ENCODE peak calls at places on chromosomes 16 and 17, in five cellular contexts. One of them, this sample, is unnamed.

GRCh38 chr16:57187508-57187854 is 1.4 kb downstream of the RSPRY1 start:
- DNase-seq in testis: peak; percentile 46
- DNase-seq in IMR-90: no peak
- DNase-seq in transverse colon: no peak
- DNase-seq in esophagus squamous epithelium: no peak
- DNase-seq in this sample: no peak

GRCh38 chr17:42111901-42112551 is 488 bp downstream of the DHX58 start:
- DNase-seq in testis: peak; percentile 46
- DNase-seq in IMR-90: peak; percentile 17
- DNase-seq in transverse colon: peak; percentile 57
- DNase-seq in esophagus squamous epithelium: no peak
- DNase-seq in this sample: no peak

GRCh38 chr16:985237-985636 is 3.7 kb downstream of the SOX8 start:
- DNase-seq in testis: no peak
- DNase-seq in IMR-90: no peak
- DNase-seq in transverse colon: no peak
- DNase-seq in esophagus squamous epithelium: no peak
- DNase-seq in this sample: no peak

GRCh38 chr17:10842658-10843057 is 4.8 kb upstream of the PIRT start:
- DNase-seq in testis: no peak
- DNase-seq in IMR-90: no peak
- DNase-seq in transverse colon: no peak
- DNase-seq in esophagus squamous epithelium: no peak
- DNase-seq in this sample: no peak

GRCh38 chr17:42233994-42234393 is 39.7 kb upstream of the GHDC start:
- DNase-seq in testis: no peak
- DNase-seq in IMR-90: no peak
- DNase-seq in transverse colon: no peak
- DNase-seq in esophagus squamous epithelium: no peak
- DNase-seq in this sample: no peak

GRCh38 chr17:46722662-46723285 is 95.7 kb downstream of the WNT3 start:
- DNase-seq in testis: no peak
- DNase-seq in IMR-90: peak; percentile 49
- DNase-seq in transverse colon: no peak
- DNase-seq in esophagus squamous epithelium: no peak
- DNase-seq in this sample: no peak

GRCh38 chr16:79528281-79528680 is 72.3 kb downstream of the MAF start:
- DNase-seq in testis: no peak
- DNase-seq in IMR-90: no peak
- DNase-seq in transverse colon: no peak
- DNase-seq in esophagus squamous epithelium: no peak
- DNase-seq in this sample: no peak

GRCh38 chr17:40432864-40433528 is 10.3 kb upstream of the IGFBP4 start:
- DNase-seq in testis: no peak
- DNase-seq in IMR-90: peak; percentile 77
- DNase-seq in transverse colon: peak; percentile 43
- DNase-seq in esophagus squamous epithelium: no peak
- DNase-seq in this sample: peak; percentile 59

GRCh38 chr17:12575641-12576040 is 90.0 kb upstream of the MYOCD start:
- DNase-seq in testis: no peak
- DNase-seq in IMR-90: peak; percentile 39
- DNase-seq in transverse colon: no peak
- DNase-seq in esophagus squamous epithelium: no peak
- DNase-seq in this sample: no peak

GRCh38 chr17:72419866-72420774 is 299.3 kb downstream of the SOX9 start:
- DNase-seq in testis: no peak
- DNase-seq in IMR-90: no peak
- DNase-seq in transverse colon: peak; percentile 24
- DNase-seq in esophagus squamous epithelium: no peak
- DNase-seq in this sample: no peak

GRCh38 chr16:85990861-85991301 is 91.9 kb downstream of the IRF8 start:
- DNase-seq in testis: no peak
- DNase-seq in IMR-90: no peak
- DNase-seq in transverse colon: no peak
- DNase-seq in esophagus squamous epithelium: no peak
- DNase-seq in this sample: no peak

GRCh38 chr16:25690563-25691143 is 1.1 kb upstream of the HS3ST4 start:
- DNase-seq in testis: no peak
- DNase-seq in IMR-90: no peak
- DNase-seq in transverse colon: no peak
- DNase-seq in esophagus squamous epithelium: no peak
- DNase-seq in this sample: no peak

GRCh38 chr17:66625321-66625767 is 209.6 kb upstream of the CACNG5 start:
- DNase-seq in testis: no peak
- DNase-seq in IMR-90: peak; percentile 49
- DNase-seq in transverse colon: no peak
- DNase-seq in esophagus squamous epithelium: no peak
- DNase-seq in this sample: no peak

GRCh38 chr17:1002412-1002753 is 5.5 kb downstream of the TIMM22 start:
- DNase-seq in testis: no peak
- DNase-seq in IMR-90: peak; percentile 75
- DNase-seq in transverse colon: no peak
- DNase-seq in esophagus squamous epithelium: no peak
- DNase-seq in this sample: no peak

GRCh38 chr17:73968680-73969079 is 234.8 kb upstream of the RPL38 start:
- DNase-seq in testis: no peak
- DNase-seq in IMR-90: no peak
- DNase-seq in transverse colon: no peak
- DNase-seq in esophagus squamous epithelium: no peak
- DNase-seq in this sample: peak; percentile 14

GRCh38 chr16:84177740-84178070 is 9.2 kb downstream of the TAF1C start:
- DNase-seq in testis: peak; percentile 58
- DNase-seq in IMR-90: peak; percentile 81
- DNase-seq in transverse colon: no peak
- DNase-seq in esophagus squamous epithelium: no peak
- DNase-seq in this sample: no peak

GRCh38 chr17:50271173-50271750 is 3.0 kb upstream of the TMEM92 start:
- DNase-seq in testis: no peak
- DNase-seq in IMR-90: peak; percentile 23
- DNase-seq in transverse colon: no peak
- DNase-seq in esophagus squamous epithelium: no peak
- DNase-seq in this sample: no peak

GRCh38 chr17:82752371-82753200 is 721 bp downstream of the TBCD start:
- DNase-seq in testis: peak; percentile 24
- DNase-seq in IMR-90: no peak
- DNase-seq in transverse colon: peak; percentile 39
- DNase-seq in esophagus squamous epithelium: no peak
- DNase-seq in this sample: no peak

GRCh38 chr16:14672403-14672971 is 21.6 kb downstream of the PLA2G10 start:
- DNase-seq in testis: no peak
- DNase-seq in IMR-90: no peak
- DNase-seq in transverse colon: peak; percentile 39
- DNase-seq in esophagus squamous epithelium: no peak
- DNase-seq in this sample: no peak

GRCh38 chr16:80231888-80232287 is 308.9 kb upstream of the DYNLRB2 start:
- DNase-seq in testis: no peak
- DNase-seq in IMR-90: peak; percentile 94
- DNase-seq in transverse colon: no peak
- DNase-seq in esophagus squamous epithelium: no peak
- DNase-seq in this sample: no peak

GRCh38 chr17:50270430-50271172 is 3.7 kb upstream of the TMEM92 start:
- DNase-seq in testis: peak; percentile 46
- DNase-seq in IMR-90: peak; percentile 81
- DNase-seq in transverse colon: peak; percentile 19
- DNase-seq in esophagus squamous epithelium: no peak
- DNase-seq in this sample: peak; percentile 58

GRCh38 chr17:32111141-32111771 is 31.0 kb upstream of the RHOT1 start:
- DNase-seq in testis: peak; percentile 64
- DNase-seq in IMR-90: peak; percentile 68
- DNase-seq in transverse colon: peak; percentile 33
- DNase-seq in esophagus squamous epithelium: no peak
- DNase-seq in this sample: peak; percentile 52

GRCh38 chr17:42618442-42619150 is 9.1 kb downstream of the TUBG1 start:
- DNase-seq in testis: peak; percentile 74
- DNase-seq in IMR-90: no peak
- DNase-seq in transverse colon: peak; percentile 73
- DNase-seq in esophagus squamous epithelium: no peak
- DNase-seq in this sample: peak; percentile 69

GRCh38 chr16:50067290-50067853 is 1.6 kb downstream of the HEATR3 start:
- DNase-seq in testis: peak; percentile 50
- DNase-seq in IMR-90: peak; percentile 74
- DNase-seq in transverse colon: no peak
- DNase-seq in esophagus squamous epithelium: no peak
- DNase-seq in this sample: peak; percentile 23

GRCh38 chr16:31354394-31355291 is at the start of gene ITGAX:
- DNase-seq in testis: peak; percentile 62
- DNase-seq in IMR-90: peak; percentile 20
- DNase-seq in transverse colon: peak; percentile 52
- DNase-seq in esophagus squamous epithelium: no peak
- DNase-seq in this sample: peak; percentile 80

GRCh38 chr17:76738468-76738850 is 540 bp downstream of the MFSD11 start:
- DNase-seq in testis: no peak
- DNase-seq in IMR-90: no peak
- DNase-seq in transverse colon: no peak
- DNase-seq in esophagus squamous epithelium: no peak
- DNase-seq in this sample: no peak

GRCh38 chr16:70252355-70252988 is 732 bp upstream of the EXOSC6 start:
- DNase-seq in testis: peak; percentile 52
- DNase-seq in IMR-90: peak; percentile 11
- DNase-seq in transverse colon: no peak
- DNase-seq in esophagus squamous epithelium: no peak
- DNase-seq in this sample: no peak

GRCh38 chr17:15279011-15279477 is 13.9 kb upstream of the PMP22 start:
- DNase-seq in testis: no peak
- DNase-seq in IMR-90: peak; percentile 97
- DNase-seq in transverse colon: no peak
- DNase-seq in esophagus squamous epithelium: no peak
- DNase-seq in this sample: no peak

GRCh38 chr17:39553326-39553945 is 54.3 kb downstream of the NEUROD2 start:
- DNase-seq in testis: no peak
- DNase-seq in IMR-90: peak; percentile 60
- DNase-seq in transverse colon: no peak
- DNase-seq in esophagus squamous epithelium: no peak
- DNase-seq in this sample: no peak

DNA sequence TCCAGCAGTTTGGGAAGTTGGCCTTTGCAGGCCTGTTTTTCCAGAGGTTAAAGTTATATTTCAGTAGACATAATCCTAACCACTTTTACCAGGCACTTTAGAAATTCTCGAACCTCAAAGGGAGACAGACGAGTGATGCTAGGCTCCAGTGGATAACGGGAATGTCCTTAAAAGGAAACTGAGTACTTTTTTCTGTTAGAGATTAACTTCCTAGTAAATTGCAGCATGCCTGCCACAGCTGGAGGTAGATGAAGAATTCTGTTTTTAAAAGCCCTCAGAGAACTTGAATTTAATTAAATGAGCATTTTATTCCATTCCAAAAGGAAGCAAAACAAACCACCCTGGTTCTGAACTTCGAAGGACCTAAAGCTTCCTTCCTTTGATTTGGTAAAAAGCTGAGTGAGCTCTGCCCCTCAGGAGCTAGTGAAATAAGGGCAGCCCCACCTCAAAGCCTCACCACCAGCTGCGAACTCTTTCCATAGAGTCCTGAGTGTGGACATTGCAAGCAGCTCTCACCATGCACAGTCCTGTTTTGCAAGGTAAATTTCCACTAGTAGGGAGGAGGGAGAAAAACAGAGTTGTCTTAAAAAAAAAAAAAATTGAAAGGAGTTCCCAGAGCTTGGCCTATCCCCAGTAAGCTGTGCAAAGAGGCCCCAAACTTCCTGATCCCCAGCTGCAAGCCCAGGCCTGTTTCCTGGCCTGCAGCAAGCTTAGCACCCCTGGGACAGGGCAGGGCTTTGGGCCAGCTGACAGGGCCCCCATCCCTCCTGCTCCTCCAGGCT is 11.3 kb downstream of the CHD9NB start:
- DNase-seq in testis: peak; percentile 72
- DNase-seq in IMR-90: peak; percentile 5
- DNase-seq in transverse colon: peak; percentile 33
- DNase-seq in esophagus squamous epithelium: no peak
- DNase-seq in this sample: peak; percentile 84
- H3K27ac ChIP-seq in testis: no peak overlapping the region
- H3K27ac ChIP-seq in IMR-90: peak overlapping the region; percentile 17
- H3K27ac ChIP-seq in transverse colon: peak overlapping the region; percentile 62
- H3K27ac ChIP-seq in esophagus squamous epithelium: peak overlapping the region; percentile 87
- H3K27ac ChIP-seq in this sample: peak overlapping the region; percentile 88

DNA sequence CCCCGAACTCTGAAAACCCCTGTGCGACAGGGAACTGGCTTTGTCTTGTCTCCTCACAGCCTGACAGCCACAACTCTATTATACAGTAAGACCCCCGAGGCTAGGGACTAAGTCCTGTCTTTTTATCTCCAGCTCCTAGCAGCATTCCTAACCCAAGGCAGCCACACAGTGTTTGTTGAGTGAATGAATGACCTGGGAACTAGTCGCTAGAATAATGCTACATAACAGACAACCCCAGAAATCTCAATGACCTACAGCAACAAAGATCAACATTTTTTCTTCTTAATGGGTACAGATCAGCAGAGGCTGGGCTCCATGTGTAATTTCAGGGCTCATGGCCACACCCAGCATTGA is 71.4 kb upstream of the TNRC6C start:
- DNase-seq in testis: no peak
- DNase-seq in IMR-90: no peak
- DNase-seq in transverse colon: no peak
- DNase-seq in esophagus squamous epithelium: no peak
- DNase-seq in this sample: no peak
- H3K4me1 ChIP-seq in testis: peaks cover 24% of the 10 kb centered on the region
- H3K4me1 ChIP-seq in IMR-90: no peaks in the 10 kb centered on the region
- H3K4me1 ChIP-seq in transverse colon: peaks cover 2% of the 10 kb centered on the region
- H3K4me1 ChIP-seq in esophagus squamous epithelium: peaks cover 16% of the 10 kb centered on the region
- H3K4me1 ChIP-seq in this sample: peaks cover 20% of the 10 kb centered on the region

DNA sequence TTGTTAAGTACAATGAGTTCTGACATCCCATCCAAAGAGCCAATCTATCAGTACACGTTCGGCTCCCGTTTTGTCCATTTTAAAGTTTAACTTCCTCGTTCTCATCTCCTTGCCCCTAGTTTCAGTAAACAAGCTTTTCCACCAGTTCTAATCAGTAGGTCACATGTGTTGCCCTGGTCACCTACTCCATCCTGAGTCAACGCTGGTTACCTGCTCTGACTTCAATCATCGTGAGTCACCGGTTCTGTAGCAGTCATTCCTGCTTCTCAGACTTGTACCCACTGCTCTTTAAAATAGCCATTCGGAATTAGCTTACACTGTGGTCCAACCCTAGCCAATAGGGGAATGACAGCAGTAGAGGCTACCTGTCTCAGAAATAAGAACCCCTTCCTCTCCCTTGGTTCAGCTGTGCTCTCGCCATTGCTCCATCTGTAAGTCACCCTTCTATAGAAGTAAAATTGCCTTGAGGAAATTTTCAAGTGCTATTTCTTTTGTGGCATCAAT is 191.0 kb downstream of the CPPED1 start:
- DNase-seq in testis: no peak
- DNase-seq in IMR-90: no peak
- DNase-seq in transverse colon: peak; percentile 12
- DNase-seq in esophagus squamous epithelium: no peak
- DNase-seq in this sample: no peak
- TF ChIP-seq POLR2A in testis: no peak
- TF ChIP-seq POLR2A in IMR-90: no peak
- TF ChIP-seq POLR2A in transverse colon: no peak
- TF ChIP-seq POLR2A in esophagus squamous epithelium: no peak
- TF ChIP-seq POLR2A in this sample: no peak

DNA sequence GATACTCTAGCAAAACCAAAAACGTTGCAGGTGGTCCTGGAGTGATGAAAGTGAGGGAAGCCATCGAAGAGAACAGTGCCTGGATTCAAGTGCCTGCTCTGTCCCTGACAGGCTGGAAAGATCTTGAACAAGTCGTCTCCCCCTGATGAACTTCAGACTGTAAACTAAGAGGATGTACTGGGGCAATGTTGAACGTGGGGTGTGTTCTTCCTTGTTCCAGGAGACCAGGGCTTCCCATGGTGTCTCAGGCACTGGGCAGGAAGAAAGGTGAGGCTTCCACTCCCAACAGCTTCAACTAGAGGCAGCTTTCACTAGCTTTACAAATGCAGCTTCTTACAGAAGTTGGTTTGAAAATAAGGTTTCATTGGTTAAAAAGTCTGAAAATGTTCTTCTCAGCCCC is 21.4 kb upstream of the NF1 start:
- DNase-seq in testis: no peak
- DNase-seq in IMR-90: no peak
- DNase-seq in transverse colon: peak; percentile 24
- DNase-seq in esophagus squamous epithelium: no peak
- DNase-seq in this sample: no peak
- H3K27ac ChIP-seq in testis: no peak overlapping the region
- H3K27ac ChIP-seq in IMR-90: no peak overlapping the region
- H3K27ac ChIP-seq in transverse colon: no peak overlapping the region
- H3K27ac ChIP-seq in esophagus squamous epithelium: no peak overlapping the region
- H3K27ac ChIP-seq in this sample: no peak overlapping the region